ENCODE peak calls at places on chromosomes 16 and 17, in six cellular contexts. One of them, this sample, is unnamed.
A peak's percentile ranks its signal among the peaks of the same experiment; 100 is the strongest.

GRCh38 chr16:73448970-73449369 is 401.0 kb upstream of the ZFHX3 start:
- DNase-seq in cardiac muscle cell: no peak
- DNase-seq in mesendoderm: no peak
- DNase-seq in LoVo: no peak
- DNase-seq in tibial artery: no peak
- DNase-seq in NCI-H460: no peak
- DNase-seq in this sample: no peak

GRCh38 chr16:27436065-27436464 is 34.1 kb downstream of the IL21R start:
- DNase-seq in cardiac muscle cell: no peak
- DNase-seq in mesendoderm: no peak
- DNase-seq in LoVo: no peak
- DNase-seq in tibial artery: peak; percentile 37
- DNase-seq in NCI-H460: no peak
- DNase-seq in this sample: no peak

GRCh38 chr17:37124825-37125181 is 176.0 kb downstream of the AATF start:
- DNase-seq in cardiac muscle cell: no peak
- DNase-seq in mesendoderm: no peak
- DNase-seq in LoVo: no peak
- DNase-seq in tibial artery: no peak
- DNase-seq in NCI-H460: no peak
- DNase-seq in this sample: no peak

GRCh38 chr16:84198401-84198800 is 7.4 kb downstream of the ADAD2 start:
- DNase-seq in cardiac muscle cell: peak; percentile 75
- DNase-seq in mesendoderm: no peak
- DNase-seq in LoVo: peak; percentile 12
- DNase-seq in tibial artery: no peak
- DNase-seq in NCI-H460: no peak
- DNase-seq in this sample: peak; percentile 38

GRCh38 chr17:79752175-79752574 is 21.4 kb downstream of the ENPP7 start:
- DNase-seq in cardiac muscle cell: no peak
- DNase-seq in mesendoderm: no peak
- DNase-seq in LoVo: no peak
- DNase-seq in tibial artery: no peak
- DNase-seq in NCI-H460: no peak
- DNase-seq in this sample: no peak

GRCh38 chr16:64162613-64163375 is 959.1 kb downstream of the CDH11 start:
- DNase-seq in cardiac muscle cell: no peak
- DNase-seq in mesendoderm: no peak
- DNase-seq in LoVo: no peak
- DNase-seq in tibial artery: no peak
- DNase-seq in NCI-H460: no peak
- DNase-seq in this sample: peak; percentile 44

GRCh38 chr16:2979669-2980226 is 498 bp downstream of the PKMYT1 start:
- DNase-seq in cardiac muscle cell: no peak
- DNase-seq in mesendoderm: no peak
- DNase-seq in LoVo: no peak
- DNase-seq in tibial artery: no peak
- DNase-seq in NCI-H460: no peak
- DNase-seq in this sample: peak; percentile 17

GRCh38 chr16:31333686-31334649 is 21.0 kb upstream of the ITGAX start:
- DNase-seq in cardiac muscle cell: peak; percentile 26
- DNase-seq in mesendoderm: peak; percentile 76
- DNase-seq in LoVo: no peak
- DNase-seq in tibial artery: no peak
- DNase-seq in NCI-H460: peak; percentile 41
- DNase-seq in this sample: peak; percentile 24

GRCh38 chr16:89602952-89603590 is 10.4 kb upstream of the DPEP1 start:
- DNase-seq in cardiac muscle cell: no peak
- DNase-seq in mesendoderm: no peak
- DNase-seq in LoVo: no peak
- DNase-seq in tibial artery: no peak
- DNase-seq in NCI-H460: no peak
- DNase-seq in this sample: no peak

GRCh38 chr17:82495844-82496528 is 23.5 kb upstream of the FOXK2 start:
- DNase-seq in cardiac muscle cell: no peak
- DNase-seq in mesendoderm: peak; percentile 68
- DNase-seq in LoVo: peak; percentile 72
- DNase-seq in tibial artery: no peak
- DNase-seq in NCI-H460: no peak
- DNase-seq in this sample: no peak

GRCh38 chr17:29151567-29151966 is 28.6 kb downstream of the MYO18A start:
- DNase-seq in cardiac muscle cell: peak; percentile 84
- DNase-seq in mesendoderm: peak; percentile 94
- DNase-seq in LoVo: peak; percentile 79
- DNase-seq in tibial artery: no peak
- DNase-seq in NCI-H460: no peak
- DNase-seq in this sample: no peak

GRCh38 chr17:14471052-14471451 is 170.2 kb downstream of the HS3ST3B1 start:
- DNase-seq in cardiac muscle cell: peak; percentile 0
- DNase-seq in mesendoderm: no peak
- DNase-seq in LoVo: no peak
- DNase-seq in tibial artery: no peak
- DNase-seq in NCI-H460: peak; percentile 72
- DNase-seq in this sample: no peak

GRCh38 chr16:57536306-57537193 is at the start of gene CCDC102A:
- DNase-seq in cardiac muscle cell: peak; percentile 28
- DNase-seq in mesendoderm: peak; percentile 46
- DNase-seq in LoVo: no peak
- DNase-seq in tibial artery: peak; percentile 76
- DNase-seq in NCI-H460: peak; percentile 13
- DNase-seq in this sample: no peak

GRCh38 chr17:30240177-30240576 is 4.7 kb upstream of the SLC6A4 start:
- DNase-seq in cardiac muscle cell: no peak
- DNase-seq in mesendoderm: no peak
- DNase-seq in LoVo: no peak
- DNase-seq in tibial artery: no peak
- DNase-seq in NCI-H460: no peak
- DNase-seq in this sample: no peak

GRCh38 chr16:84851192-84852127 is 31.7 kb downstream of the CRISPLD2 start:
- DNase-seq in cardiac muscle cell: peak; percentile 85
- DNase-seq in mesendoderm: peak; percentile 53
- DNase-seq in LoVo: peak; percentile 59
- DNase-seq in tibial artery: peak; percentile 78
- DNase-seq in NCI-H460: no peak
- DNase-seq in this sample: no peak

GRCh38 chr16:81466351-81466960 is 21.8 kb downstream of the CMIP start:
- DNase-seq in cardiac muscle cell: peak; percentile 52
- DNase-seq in mesendoderm: no peak
- DNase-seq in LoVo: no peak
- DNase-seq in tibial artery: no peak
- DNase-seq in NCI-H460: no peak
- DNase-seq in this sample: no peak

GRCh38 chr17:49074851-49075540 is 57.6 kb upstream of the B4GALNT2 start:
- DNase-seq in cardiac muscle cell: peak; percentile 27
- DNase-seq in mesendoderm: no peak
- DNase-seq in LoVo: no peak
- DNase-seq in tibial artery: no peak
- DNase-seq in NCI-H460: no peak
- DNase-seq in this sample: no peak

GRCh38 chr17:1789936-1790335 is 28.1 kb downstream of the SERPINF1 start:
- DNase-seq in cardiac muscle cell: no peak
- DNase-seq in mesendoderm: no peak
- DNase-seq in LoVo: no peak
- DNase-seq in tibial artery: no peak
- DNase-seq in NCI-H460: no peak
- DNase-seq in this sample: no peak

GRCh38 chr16:81815429-81815766 is 36.3 kb downstream of the PLCG2 start:
- DNase-seq in cardiac muscle cell: no peak
- DNase-seq in mesendoderm: no peak
- DNase-seq in LoVo: no peak
- DNase-seq in tibial artery: no peak
- DNase-seq in NCI-H460: no peak
- DNase-seq in this sample: no peak

GRCh38 chr16:1688807-1689560 is 10.9 kb downstream of the JPT2 start:
- DNase-seq in cardiac muscle cell: peak; percentile 58
- DNase-seq in mesendoderm: no peak
- DNase-seq in LoVo: peak; percentile 8
- DNase-seq in tibial artery: no peak
- DNase-seq in NCI-H460: no peak
- DNase-seq in this sample: peak; percentile 43

GRCh38 chr17:17940451-17940911 is 31.7 kb downstream of the TOM1L2 start:
- DNase-seq in cardiac muscle cell: no peak
- DNase-seq in mesendoderm: peak; percentile 69
- DNase-seq in LoVo: peak; percentile 48
- DNase-seq in tibial artery: no peak
- DNase-seq in NCI-H460: no peak
- DNase-seq in this sample: peak; percentile 26

This sample was measured in dermis microvascular lymphatic vessel endothelial cell.